ENCODE peak calls at places on chromosomes 4 and X, in eight cellular contexts. F is cardiac muscle cell, W is IMR-90, M is Peyer's patch, J is A549, E is fibroblast of lung, D is heart left ventricle, N is spleen. Y is an unnamed sample. For H3K4me1, the result is how much of the 10 kb centered on the place peaks cover.

GRCh38 chrX:115690554-115691216 is 129.7 kb downstream of the PLS3 start:
- DNase-seq in D (peak), W (peak), N (no peak), J (peak), E (peak), F (peak), M (peak), Y (peak)

GRCh38 chr4:113838421-113838820 is 76.9 kb upstream of the CAMK2D start:
- DNase-seq in E (no peak), N (no peak), J (no peak), F (no peak), W (no peak), D (no peak), M (no peak), Y (no peak)

GRCh38 chrX:28901637-28902036 is 314.4 kb downstream of the IL1RAPL1 start:
- DNase-seq in M (no peak), E (peak), N (no peak), W (peak), D (no peak), J (no peak), F (no peak), Y (no peak)

GRCh38 chr4:68375667-68376559 is 26.0 kb upstream of the YTHDC1 start:
- DNase-seq in D (no peak), F (peak), J (peak), W (peak), M (peak), N (peak), E (peak), Y (peak)

GRCh38 chrX:118807151-118808017 is 16.2 kb upstream of the ZCCHC12 start:
- DNase-seq in D (peak), E (peak), J (peak), N (peak), F (peak), M (no peak), W (peak), Y (peak)

GRCh38 chr4:6275898-6276563 is 6.4 kb downstream of the WFS1 start:
- DNase-seq in E (no peak), W (no peak), F (no peak), J (no peak), M (no peak), N (no peak), D (no peak), Y (peak)

GRCh38 chr4:7898385-7898784 is 41.3 kb downstream of the AFAP1 start:
- DNase-seq in W (no peak), J (no peak), E (no peak), F (no peak), N (no peak), D (no peak), M (no peak), Y (no peak)

GRCh38 chr4:184826315-184827266 is 823 bp upstream of the ACSL1 start:
- DNase-seq in M (peak), J (no peak), W (peak), D (peak), N (peak), F (peak), E (peak), Y (peak)

GRCh38 chr4:184450045-184450444 is 24.3 kb downstream of the IRF2 start:
- DNase-seq in J (no peak), E (peak), F (peak), M (no peak), W (peak), D (no peak), N (no peak), Y (no peak)

GRCh38 chr4:3673716-3674478 is 92.3 kb upstream of the ADRA2C start:
- DNase-seq in D (no peak), N (peak), F (no peak), W (no peak), M (no peak), J (no peak), E (no peak), Y (peak)

GRCh38 chr4:59987289-59987688 is 1212.8 kb upstream of the ADGRL3 start:
- DNase-seq in W (no peak), J (no peak), M (no peak), F (no peak), D (no peak), N (no peak), E (no peak), Y (no peak)

GRCh38 chr4:1300466-1301455 is 11.1 kb downstream of the MAEA start:
- DNase-seq in J (no peak), W (peak), N (peak), F (peak), D (no peak), M (no peak), E (peak), Y (peak)

GRCh38 chrX:140467211-140467610 is 37.7 kb downstream of the SOX3 start:
- DNase-seq in D (no peak), F (no peak), M (no peak), J (no peak), E (peak), N (no peak), W (no peak), Y (no peak)

GRCh38 chrX:139559383-139560042 is 29.0 kb downstream of the F9 start:
- DNase-seq in D (peak), F (peak), W (peak), E (peak), M (no peak), N (no peak), J (peak), Y (peak)

GRCh38 chr4:8592366-8593267 is at the start of gene CPZ:
- DNase-seq in M (no peak), J (no peak), D (no peak), W (peak), N (no peak), F (peak), E (peak), Y (peak)

GRCh38 chr4:74874785-74875367 is 58.0 kb upstream of the PARM1 start:
- DNase-seq in M (no peak), J (peak), N (no peak), W (peak), F (peak), E (peak), D (peak), Y (peak)

GRCh38 chrX:40105016-40105790 is 7.4 kb upstream of the BCOR start:
- DNase-seq in F (peak), J (peak), M (peak), E (peak), W (no peak), D (peak), N (peak), Y (peak)

GRCh38 chr4:139913398-139913990 is 240.5 kb downstream of the MAML3 start:
- DNase-seq in W (peak), J (no peak), N (no peak), F (peak), E (peak), M (no peak), D (no peak), Y (peak)

GRCh38 chr4:141501931-141502330 is 134.5 kb upstream of the IL15 start:
- DNase-seq in E (peak), F (peak), D (no peak), N (no peak), W (peak), M (no peak), J (no peak), Y (no peak)

GRCh38 chr4:189021831-189022230 is 882.6 kb downstream of the TRIML1 start:
- DNase-seq in N (no peak), J (no peak), E (peak), W (peak), F (peak), D (no peak), M (no peak), Y (no peak)

GRCh38 chrX:102832661-102833060 is 104.4 kb upstream of the RAB40AL start:
- DNase-seq in D (no peak), W (peak), J (peak), M (no peak), E (peak), F (peak), N (no peak), Y (no peak)

GRCh38 chrX:20968996-20969395 is 405.2 kb upstream of the CNKSR2 start:
- DNase-seq in J (no peak), D (no peak), M (no peak), E (peak), N (no peak), F (peak), W (no peak), Y (no peak)

GRCh38 chrX:14029039-14029424 is 660 bp downstream of the GEMIN8 start:
- DNase-seq in J (no peak), N (no peak), M (no peak), E (no peak), D (no peak), W (no peak), F (no peak), Y (no peak)

GRCh38 chr4:176789955-176790354 is 2.8 kb downstream of the VEGFC start:
- DNase-seq in M (no peak), W (peak), J (no peak), F (peak), E (peak), N (no peak), D (no peak), Y (no peak)

GRCh38 chrX:2901367-2902036 is 27.6 kb downstream of the ARSD start:
- DNase-seq in J (no peak), D (no peak), E (no peak), F (no peak), N (no peak), M (no peak), W (peak), Y (no peak)

GRCh38 chr4:77600521-77601451 is 4.8 kb upstream of the CXCL13 start:
- DNase-seq in F (peak), J (peak), D (no peak), W (peak), M (no peak), E (peak), N (no peak), Y (peak)

GRCh38 chrX:69158166-69159040 is 6.8 kb downstream of the PJA1 start:
- DNase-seq in F (peak), W (peak), D (peak), M (no peak), J (peak), N (no peak), E (peak), Y (peak)

GRCh38 chrX:69080912-69081465 is 84.3 kb downstream of the PJA1 start:
- DNase-seq in D (no peak), W (no peak), M (no peak), N (peak), F (no peak), J (no peak), E (no peak), Y (no peak)

GRCh38 chrX:12567857-12568256 is 223.4 kb upstream of the PRPS2 start:
- DNase-seq in F (peak), J (no peak), W (peak), D (no peak), E (no peak), N (no peak), M (no peak), Y (no peak)

GRCh38 chr4:11281720-11282119 is 147.0 kb downstream of the HS3ST1 start:
- DNase-seq in N (no peak), W (no peak), J (no peak), D (no peak), E (peak), F (peak), M (no peak), Y (no peak)

GRCh38 chrX:46376246-46376885 is 168.9 kb downstream of the ZNF674 start:
- DNase-seq in M (no peak), F (peak), E (peak), W (peak), N (no peak), J (peak), D (no peak), Y (peak)

GRCh38 chrX:11953615-11954014 is 184.7 kb upstream of the FRMPD4 start:
- DNase-seq in M (no peak), D (no peak), W (peak), E (peak), J (peak), F (peak), N (no peak), Y (no peak)

GRCh38 chrX:46707274-46707965 is 51.5 kb downstream of the SLC9A7 start:
- DNase-seq in D (no peak), M (no peak), J (no peak), E (no peak), F (no peak), W (no peak), N (no peak), Y (no peak)

GRCh38 chr4:85084371-85085170 is 118.1 kb upstream of the WDFY3 start:
- DNase-seq in N (no peak), D (peak), F (peak), J (peak), E (peak), M (peak), W (peak), Y (peak)

GRCh38 chrX:150610446-150610845 is 42.0 kb downstream of the MTM1 start:
- DNase-seq in W (no peak), E (peak), M (no peak), D (no peak), N (no peak), F (no peak), J (no peak), Y (no peak)

GRCh38 chr4:118950929-118951570 is 62.4 kb downstream of the SYNPO2 start:
- DNase-seq in M (no peak), N (no peak), W (no peak), F (no peak), D (no peak), E (no peak), J (no peak), Y (no peak)

GRCh38 chr4:118957683-118958082 is 69.0 kb downstream of the SYNPO2 start:
- DNase-seq in M (no peak), D (no peak), J (no peak), N (no peak), W (no peak), E (peak), F (peak), Y (peak)

GRCh38 chr4:118953276-118953675 is 64.6 kb downstream of the SYNPO2 start:
- DNase-seq in J (no peak), N (no peak), M (no peak), W (no peak), E (peak), F (no peak), D (no peak), Y (no peak)

GRCh38 chr4:118955515-118955914 is 66.9 kb downstream of the SYNPO2 start:
- DNase-seq in N (no peak), F (no peak), W (no peak), J (no peak), E (no peak), M (no peak), D (no peak), Y (no peak)

DNA sequence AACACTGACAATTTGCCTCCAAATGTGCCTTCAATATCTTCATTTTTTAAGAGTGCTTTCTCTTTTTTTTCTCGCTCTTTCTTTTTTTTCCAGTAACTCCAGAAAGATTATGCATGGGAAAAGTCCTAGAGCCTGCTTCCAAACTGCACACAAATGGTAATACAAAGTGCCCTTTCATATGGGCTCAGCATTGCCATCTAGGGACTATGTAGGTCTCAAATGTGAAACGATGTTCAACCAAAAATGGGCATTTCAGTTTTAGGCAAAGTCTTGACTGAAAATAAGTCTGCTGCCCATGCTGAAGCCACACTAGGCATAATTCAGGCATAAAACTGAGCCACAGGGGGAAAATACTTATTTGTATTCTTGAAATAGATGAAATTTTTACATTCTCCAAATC is 65.6 kb downstream of the SYNPO2 start:
- DNase-seq in W (peak), D (no peak), M (no peak), E (peak), J (no peak), F (peak), N (no peak), Y (no peak)
- H3K27ac ChIP-seq in W (no peak), D (peak), M (peak), E (no peak), J (no peak), F (no peak), N (no peak), Y (no peak)

GRCh38 chr4:119240568-119240967 is 28.1 kb downstream of the USP53 start:
- DNase-seq in N (no peak), E (no peak), M (no peak), F (no peak), D (no peak), J (no peak), W (no peak), Y (no peak)
- H3K4me1 ChIP-seq in N (under half), E (under half), M (under half), F (under half), D (under half), J (under half), W (under half), Y (under half)

DNA sequence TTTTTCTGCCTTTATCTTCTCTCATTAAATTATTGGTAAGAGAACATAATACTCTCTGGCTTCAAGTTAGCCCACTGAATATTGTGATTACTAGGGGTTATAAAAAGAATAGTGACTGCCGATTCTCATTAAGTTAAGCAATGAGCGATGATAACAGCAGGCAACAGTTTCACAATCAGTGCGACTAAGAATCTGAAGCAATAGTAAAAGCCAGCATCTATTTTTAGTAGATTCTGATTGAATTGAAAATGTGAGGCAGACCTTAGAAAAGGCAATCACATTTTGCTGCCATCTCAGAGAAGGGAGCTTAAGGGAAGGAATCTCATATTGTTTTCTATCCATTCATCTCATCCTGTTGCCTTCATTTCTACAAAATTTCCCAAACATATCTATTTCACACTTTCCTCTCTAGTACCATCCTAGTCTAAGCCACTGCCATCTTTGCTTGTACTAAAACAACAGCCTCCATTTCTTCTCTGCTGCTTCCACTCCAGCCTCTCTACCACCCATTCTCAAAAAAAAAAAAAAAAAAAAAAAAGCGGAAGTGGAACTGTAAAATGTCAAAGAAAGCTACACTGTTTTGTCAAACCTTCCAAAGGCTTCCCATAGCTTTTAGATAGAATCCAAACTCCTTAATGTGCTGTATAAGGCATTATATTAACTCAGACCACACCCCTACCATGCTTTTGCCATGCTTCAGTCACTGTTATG is 17.4 kb downstream of the GABRA4 start:
- DNase-seq in E (no peak), M (no peak), D (no peak), J (no peak), N (no peak), F (peak), W (peak), Y (no peak)
- H3K27ac ChIP-seq in E (no peak), M (no peak), D (peak), J (no peak), N (no peak), F (no peak), W (no peak), Y (no peak)

GRCh38 chr4:156970501-156971167 is 965 bp downstream of the PDGFC start:
- DNase-seq in M (no peak), J (peak), W (peak), N (peak), F (peak), E (peak), D (peak), Y (peak)

GRCh38 chr4:156971168-156971601 is 414 bp downstream of the PDGFC start:
- DNase-seq in W (no peak), E (no peak), M (no peak), J (no peak), N (peak), F (no peak), D (peak), Y (peak)

GRCh38 chr4:156974264-156974663 is 2.7 kb upstream of the PDGFC start:
- DNase-seq in F (peak), D (no peak), M (no peak), N (no peak), W (peak), J (no peak), E (peak), Y (no peak)

GRCh38 chr4:156972370-156972980 is 876 bp upstream of the PDGFC start:
- DNase-seq in N (no peak), M (no peak), F (no peak), W (peak), D (no peak), J (no peak), E (no peak), Y (no peak)

DNA sequence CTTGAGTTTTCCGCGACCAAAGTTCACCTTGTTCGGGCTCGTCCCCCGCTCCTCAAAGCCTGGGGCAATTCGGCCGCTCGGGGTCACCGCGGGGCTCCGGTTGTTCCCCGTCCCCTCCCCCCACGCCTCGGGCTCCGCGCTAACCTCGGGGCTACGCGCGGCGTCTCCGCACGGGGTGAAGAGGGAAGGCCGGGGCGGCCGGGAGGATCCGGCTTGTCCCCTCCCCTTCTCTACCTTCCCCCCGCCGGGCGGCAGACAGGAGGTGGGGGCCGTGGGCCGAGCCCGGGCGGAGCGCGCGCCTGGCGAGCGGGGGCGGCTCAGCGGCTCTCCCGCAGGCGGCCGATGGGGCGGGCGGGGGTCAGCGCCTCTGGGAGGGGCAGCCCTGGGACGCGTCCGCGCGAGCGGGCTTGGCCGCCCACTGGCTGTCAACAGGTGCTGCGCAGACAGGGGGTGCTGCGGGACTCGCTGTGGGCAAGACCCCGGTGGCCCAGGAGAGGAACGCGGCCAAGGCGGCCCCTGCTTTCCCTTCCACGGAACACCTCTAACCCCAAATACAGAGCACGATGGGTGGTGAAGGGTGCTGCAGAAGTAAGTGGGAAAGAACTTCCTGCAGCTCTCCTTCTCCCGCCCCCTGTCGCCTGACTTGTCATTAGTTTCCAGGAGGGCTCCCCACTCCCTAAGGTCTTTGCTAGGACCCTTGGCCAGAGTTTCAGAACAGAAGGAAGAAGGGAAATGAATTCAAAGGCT is at the start of gene PDGFC:
- DNase-seq in N (peak), J (peak), D (peak), M (no peak), F (peak), E (peak), W (peak), Y (peak)
- H3K4me1 ChIP-seq in N (under half), J (under half), D (under half), M (under half), F (under half), E (under half), W (under half), Y (under half)

GRCh38 chr4:15378055-15378454 is 49.8 kb upstream of the C1QTNF7 start:
- DNase-seq in M (no peak), E (peak), J (no peak), F (peak), W (peak), N (no peak), D (no peak), Y (no peak)

GRCh38 chr4:15375707-15376106 is 52.1 kb upstream of the C1QTNF7 start:
- DNase-seq in E (no peak), F (no peak), W (no peak), N (no peak), J (no peak), M (no peak), D (no peak), Y (no peak)

GRCh38 chr4:15376594-15376993 is 51.2 kb upstream of the C1QTNF7 start:
- DNase-seq in F (no peak), D (no peak), W (peak), E (peak), M (no peak), N (no peak), J (peak), Y (no peak)

GRCh38 chr4:15374697-15375096 is 53.1 kb upstream of the C1QTNF7 start:
- DNase-seq in M (no peak), W (peak), F (peak), J (no peak), N (no peak), D (no peak), E (no peak), Y (peak)

GRCh38 chr4:15376145-15376544 is 51.7 kb upstream of the C1QTNF7 start:
- DNase-seq in F (no peak), W (no peak), E (no peak), J (no peak), D (no peak), M (no peak), N (no peak), Y (no peak)
- H3K27ac ChIP-seq in F (no peak), W (no peak), E (peak), J (no peak), D (peak), M (peak), N (peak), Y (peak)